ENCODE peak calls at places on chromosomes 7 and 10, in four cellular contexts. M is tibial nerve, S is mammary epithelial cell, N is hepatocyte. R is an unnamed sample.

GRCh38 chr7:93178213-93178612 is 30.0 kb upstream of the SAMD9L start:
- DNase-seq in S (no peak), N (no peak), M (no peak), R (peak; percentile 42)

GRCh38 chr7:76020031-76020714 is 25.8 kb upstream of the TMEM120A start:
- DNase-seq in M (peak; percentile 61), N (peak; percentile 77), S (peak; percentile 20), R (peak; percentile 43)

GRCh38 chr7:101172854-101173751 is 7.0 kb downstream of the NAT16 start:
- DNase-seq in M (no peak), N (peak; percentile 46), S (peak; percentile 68), R (peak; percentile 68)

GRCh38 chr7:91953618-91954017 is 13.0 kb downstream of the AKAP9 start:
- DNase-seq in N (no peak), M (no peak), S (peak; percentile 3), R (peak; percentile 17)

GRCh38 chr10:71667374-71667750 is 52.2 kb downstream of the C10orf105 start:
- DNase-seq in S (no peak), N (no peak), M (no peak), R (no peak)

GRCh38 chr10:47241946-47242900 is 57.8 kb upstream of the GDF10 start:
- DNase-seq in M (no peak), S (no peak), N (no peak), R (no peak)

GRCh38 chr10:133132711-133133291 is 27.2 kb upstream of the KNDC1 start:
- DNase-seq in M (no peak), S (no peak), N (no peak), R (no peak)

GRCh38 chr7:30755384-30756154 is 3.6 kb downstream of the INMT start:
- DNase-seq in M (peak; percentile 24), S (no peak), N (no peak), R (no peak)

GRCh38 chr10:117162093-117163021 is 24.3 kb upstream of the VAX1 start:
- DNase-seq in S (no peak), N (no peak), M (no peak), R (no peak)

GRCh38 chr7:156772725-156773124 is 120.3 kb downstream of the LMBR1 start:
- DNase-seq in S (no peak), N (no peak), M (no peak), R (no peak)

GRCh38 chr7:137245890-137246289 is 97.6 kb downstream of the PTN start:
- DNase-seq in S (no peak), M (no peak), N (no peak), R (peak; percentile 7)

GRCh38 chr10:28841625-28842024 is 164.3 kb downstream of the BAMBI start:
- DNase-seq in M (no peak), N (no peak), S (no peak), R (peak; percentile 12)

GRCh38 chr7:121540138-121540537 is 144.0 kb upstream of the FAM3C start:
- DNase-seq in M (no peak), S (no peak), N (no peak), R (no peak)

GRCh38 chr7:39248041-39248692 is 270.5 kb downstream of the POU6F2 start:
- DNase-seq in M (no peak), S (no peak), N (no peak), R (no peak)

GRCh38 chr7:43758029-43758860 is at the start of gene BLVRA:
- DNase-seq in S (peak; percentile 35), N (peak; percentile 68), M (peak; percentile 33), R (no peak)

GRCh38 chr10:17199351-17199804 is 2.1 kb downstream of the TRDMT1 start:
- DNase-seq in M (no peak), N (no peak), S (peak; percentile 39), R (no peak)

DNA sequence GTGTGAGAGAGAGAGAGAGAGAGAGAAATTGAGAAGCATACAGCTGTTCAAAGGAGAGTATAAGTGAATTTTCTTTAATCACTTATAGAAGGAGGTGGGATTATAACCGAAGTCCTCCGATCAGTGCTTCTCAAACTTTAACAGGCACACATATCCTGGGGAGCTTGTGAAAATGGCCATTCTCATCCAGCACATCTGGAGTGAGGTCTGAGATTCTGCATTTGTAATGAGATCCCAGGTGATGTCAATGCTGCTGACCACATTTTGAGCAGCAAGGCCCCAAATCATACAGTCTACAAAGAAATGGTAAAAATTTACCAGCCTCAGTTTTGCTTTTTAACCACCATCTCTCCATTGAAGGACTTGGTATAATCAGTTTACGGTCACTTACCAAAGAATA is 219.0 kb downstream of the PTEN start:
- DNase-seq in N (no peak), S (no peak), M (no peak), R (no peak)
- H3K27me3 ChIP-seq in N (no peaks in the 10 kb centered on the region), S (no peaks in the 10 kb centered on the region), M (no peaks in the 10 kb centered on the region), R (no peaks in the 10 kb centered on the region)

DNA sequence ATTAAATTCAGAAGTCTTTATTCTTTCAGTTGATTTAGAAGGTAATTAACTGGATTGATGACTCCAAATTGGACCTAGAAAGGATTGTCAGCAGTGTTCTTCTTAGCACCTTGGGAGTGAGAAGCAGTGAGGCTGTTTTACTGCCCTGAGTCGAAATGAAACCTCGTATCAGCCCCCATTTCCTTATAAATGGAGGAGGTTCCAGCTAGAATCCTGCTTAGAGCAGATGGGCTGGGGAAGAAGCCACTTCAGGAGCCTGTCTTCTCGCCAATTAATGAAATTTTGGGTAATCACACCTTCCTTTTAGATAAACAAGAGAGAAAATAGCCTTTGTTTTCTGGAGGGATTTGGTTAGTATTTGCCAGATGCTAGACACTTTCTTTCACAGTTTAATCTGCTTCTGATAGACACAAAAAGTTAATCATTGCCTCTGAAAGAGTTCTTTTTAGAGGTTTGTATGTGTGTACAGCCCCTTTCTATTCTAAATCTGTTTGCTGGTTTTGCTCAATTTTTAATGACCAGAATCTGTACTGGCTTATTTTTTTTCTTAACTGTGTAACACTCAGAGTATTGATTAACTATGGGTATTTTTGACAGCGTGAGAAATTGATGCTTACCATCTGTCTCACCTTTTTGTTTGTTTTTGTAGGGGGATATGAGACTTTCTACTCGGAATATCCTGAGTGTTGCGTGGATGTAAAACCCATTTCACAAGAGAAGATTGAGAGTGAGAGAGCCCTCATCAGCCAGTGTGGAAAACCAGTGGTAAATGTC is 4.6 kb downstream of the DUSP5 start:
- DNase-seq in S (no peak), N (no peak), M (no peak), R (no peak)
- H3K4me3 ChIP-seq in S (peak overlapping the region; percentile 68), N (no peak overlapping the region), M (no peak overlapping the region), R (no peak overlapping the region)

DNA sequence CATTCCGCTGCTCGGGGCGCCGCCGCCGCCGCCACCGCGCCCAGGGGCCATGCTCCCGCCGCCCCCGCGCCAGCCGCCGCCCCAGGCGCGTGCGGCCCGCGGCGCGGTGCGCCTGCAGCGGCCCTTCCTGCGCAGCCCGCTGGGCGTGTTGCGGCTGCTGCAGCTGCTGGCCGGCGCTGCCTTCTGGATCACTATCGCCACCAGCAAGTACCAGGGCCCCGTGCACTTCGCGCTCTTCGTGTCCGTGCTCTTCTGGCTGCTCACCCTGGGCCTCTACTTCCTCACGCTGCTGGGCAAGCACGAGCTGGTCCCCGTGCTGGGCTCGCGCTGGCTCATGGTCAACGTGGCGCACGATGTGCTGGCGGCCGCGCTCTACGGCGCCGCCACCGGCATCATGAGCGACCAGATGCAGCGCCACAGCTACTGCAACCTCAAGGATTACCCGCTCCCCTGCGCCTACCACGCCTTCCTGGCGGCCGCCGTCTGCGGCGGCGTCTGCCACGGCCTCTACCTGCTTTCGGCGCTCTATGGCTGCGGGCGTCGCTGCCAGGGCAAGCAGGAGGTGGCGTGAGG is 384 bp downstream of the MARVELD1 start:
- DNase-seq in M (peak; percentile 56), S (peak; percentile 81), N (peak; percentile 88), R (peak; percentile 74)
- TF ChIP-seq CTCF in M (peak; percentile 6), S (no peak), N (peak; percentile 17), R (peak; percentile 54)

GRCh38 chr7:128171342-128171918 is 69.6 kb upstream of the LEP start:
- DNase-seq in S (no peak), N (no peak), M (no peak), R (no peak)
- H3K27me3 ChIP-seq in S (peaks cover 6% of the 10 kb centered on the region), N (peaks cover 77% of the 10 kb centered on the region), M (no peaks in the 10 kb centered on the region), R (peaks cover 22% of the 10 kb centered on the region)

GRCh38 chr10:63716174-63716573 is 195.0 kb downstream of the REEP3 start:
- DNase-seq in M (no peak), N (no peak), S (no peak), R (no peak)

GRCh38 chr10:63711361-63711760 is 190.2 kb downstream of the REEP3 start:
- DNase-seq in S (no peak), N (peak; percentile 53), M (no peak), R (peak; percentile 52)

GRCh38 chr10:63712717-63713115 is 191.5 kb downstream of the REEP3 start:
- DNase-seq in M (no peak), S (no peak), N (no peak), R (no peak)

GRCh38 chr10:63711866-63712716 is 190.9 kb downstream of the REEP3 start:
- DNase-seq in N (peak; percentile 84), M (peak; percentile 88), S (peak; percentile 98), R (peak; percentile 96)

DNA sequence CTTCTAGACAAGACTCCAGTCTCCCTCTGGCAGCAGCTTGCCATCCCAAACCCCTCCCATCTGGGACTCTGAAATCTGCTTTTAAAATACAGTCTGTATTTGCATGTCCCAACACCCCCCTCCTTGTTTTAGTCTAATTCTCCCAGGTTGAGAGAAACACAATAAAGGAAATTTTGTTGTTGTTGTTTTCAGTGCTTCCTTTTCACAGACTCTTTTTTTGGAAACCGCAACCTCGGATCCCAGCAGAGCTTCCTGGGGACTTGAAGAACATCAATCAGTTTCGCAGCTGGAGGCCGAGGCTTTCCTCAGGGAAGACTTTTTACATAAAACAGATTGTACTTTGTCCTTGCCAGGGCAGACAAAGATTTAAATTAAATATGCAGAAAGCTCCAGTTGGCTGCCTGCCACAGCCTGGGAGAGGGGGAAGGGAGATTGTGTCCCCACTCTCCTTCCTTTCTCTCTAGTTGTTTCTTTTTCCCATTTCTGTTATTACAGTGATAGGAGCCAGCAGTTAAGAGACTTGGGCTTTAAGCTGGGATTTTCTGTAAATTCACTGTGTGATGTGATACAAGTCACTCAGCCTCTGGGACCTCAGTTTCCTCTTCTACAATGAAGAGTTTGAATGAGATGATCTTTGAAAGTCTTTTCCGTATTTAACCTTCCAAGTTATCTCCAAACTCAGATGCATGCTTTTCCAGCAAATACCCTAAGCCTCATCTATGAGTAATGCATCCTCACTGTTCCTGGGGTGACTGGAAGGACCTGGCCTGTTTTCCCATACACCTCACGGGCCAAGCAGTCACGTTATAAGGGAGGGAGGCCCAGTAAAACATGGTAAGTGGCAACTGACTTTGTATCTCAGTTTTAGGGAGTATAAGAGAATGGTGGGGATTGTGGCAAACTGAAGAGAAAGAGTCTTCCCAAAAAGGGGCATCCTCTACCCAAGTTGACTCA is 192.3 kb downstream of the REEP3 start:
- DNase-seq in N (peak; percentile 83), S (no peak), M (peak; percentile 35), R (peak; percentile 48)
- H3K4me3 ChIP-seq in N (no peak overlapping the region), S (no peak overlapping the region), M (no peak overlapping the region), R (no peak overlapping the region)

DNA sequence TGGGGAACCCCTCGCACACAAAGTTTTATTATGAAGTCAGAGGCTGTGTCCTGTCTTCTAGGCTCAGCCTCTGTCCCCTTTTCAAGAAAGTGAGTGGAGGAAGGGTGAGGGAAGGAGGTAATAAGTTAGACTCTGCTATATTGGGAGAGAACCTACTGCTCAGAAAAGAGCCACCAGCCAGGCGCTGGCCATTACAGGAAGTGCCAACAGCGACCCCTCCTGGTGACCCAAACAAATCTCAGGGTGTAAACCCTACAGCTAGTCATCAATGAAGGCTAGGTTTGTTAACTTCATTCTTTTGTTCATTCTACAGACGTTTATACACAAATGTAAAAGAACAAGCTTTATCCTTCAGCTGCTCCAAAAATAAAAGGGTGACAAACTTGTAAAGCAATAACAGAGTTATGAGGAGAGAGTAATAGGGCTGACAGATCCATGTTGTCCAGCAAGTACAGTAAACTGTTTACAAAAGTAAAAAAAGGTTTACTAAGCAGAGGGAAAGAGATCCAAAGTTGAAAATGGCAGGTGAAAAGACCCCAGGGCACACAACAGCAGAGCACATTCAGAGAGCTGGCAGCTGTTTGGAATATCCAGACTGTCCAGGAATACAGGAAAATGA is 82.7 kb downstream of the FAM204A start:
- DNase-seq in S (peak; percentile 9), N (peak; percentile 74), M (no peak), R (peak; percentile 19)
- TF ChIP-seq CTCF in S (peak; percentile 68), N (peak; percentile 64), M (peak; percentile 36), R (peak; percentile 80)

GRCh38 chr10:123642697-123643096 is 23.5 kb upstream of the GPR26 start:
- DNase-seq in M (no peak), N (peak; percentile 33), S (no peak), R (no peak)
- H3K27me3 ChIP-seq in M (no peaks in the 10 kb centered on the region), N (peaks cover 9% of the 10 kb centered on the region), S (no peaks in the 10 kb centered on the region), R (no peaks in the 10 kb centered on the region)

R was measured in bronchial epithelial cell.